ENCODE peak calls at places on chromosomes 5 and 9, in six cellular contexts. E, B, I, J, O and P are unnamed samples.

GRCh38 chr9:117218951-117219350 is 195.9 kb downstream of the ASTN2 start:
- DNase-seq in E (no peak), B (no peak), I (no peak), J (no peak), O (no peak), P (no peak)

GRCh38 chr9:77546391-77546790 is 101.7 kb downstream of the GNA14 start:
- DNase-seq in E (no peak), B (no peak), I (no peak), J (no peak), O (no peak), P (no peak)

GRCh38 chr5:168681556-168682183 is 102.5 kb upstream of the PANK3 start:
- DNase-seq in E (peak; percentile 68), B (peak; percentile 36), I (no peak), J (peak; percentile 57), O (no peak), P (no peak)

GRCh38 chr9:130681769-130682489 is 11.7 kb upstream of the EXOSC2 start:
- DNase-seq in E (no peak), B (peak; percentile 57), I (no peak), J (no peak), O (peak; percentile 77), P (no peak)

GRCh38 chr5:149071216-149071615 is 8.4 kb upstream of the SH3TC2 start:
- DNase-seq in E (no peak), B (no peak), I (no peak), J (no peak), O (no peak), P (no peak)

GRCh38 chr5:100517301-100517974 is 17.7 kb upstream of the FAM174A start:
- DNase-seq in E (no peak), B (peak; percentile 74), I (no peak), J (no peak), O (no peak), P (no peak)

GRCh38 chr5:56910123-56910951 is 941 bp downstream of the SETD9 start:
- DNase-seq in E (no peak), B (no peak), I (no peak), J (no peak), O (no peak), P (no peak)

GRCh38 chr5:14557840-14558239 is 23.8 kb upstream of the OTULINL start:
- DNase-seq in E (peak; percentile 64), B (no peak), I (no peak), J (no peak), O (no peak), P (no peak)

GRCh38 chr5:136285501-136285900 is 79.8 kb downstream of the TRPC7 start:
- DNase-seq in E (peak; percentile 68), B (no peak), I (no peak), J (peak; percentile 4), O (no peak), P (no peak)

GRCh38 chr5:81763294-81763928 is 12.5 kb upstream of the SSBP2 start:
- DNase-seq in E (no peak), B (no peak), I (no peak), J (no peak), O (no peak), P (no peak)

GRCh38 chr5:59720063-59720462 is 173.5 kb downstream of the PDE4D start:
- DNase-seq in E (no peak), B (no peak), I (no peak), J (no peak), O (no peak), P (no peak)

GRCh38 chr9:21974542-21975409 is 19.4 kb downstream of the CDKN2A start:
- DNase-seq in E (peak; percentile 58), B (peak; percentile 92), I (no peak), J (peak; percentile 57), O (peak; percentile 88), P (peak; percentile 72)

GRCh38 chr5:36763454-36763853 is 113.1 kb upstream of the NIPBL start:
- DNase-seq in E (no peak), B (no peak), I (no peak), J (no peak), O (no peak), P (no peak)

GRCh38 chr5:29162297-29162696 is 2031.2 kb upstream of the CDH6 start:
- DNase-seq in E (no peak), B (no peak), I (no peak), J (no peak), O (no peak), P (no peak)

GRCh38 chr5:123819818-123820217 is 307.8 kb downstream of the CSNK1G3 start:
- DNase-seq in E (peak; percentile 76), B (no peak), I (peak; percentile 89), J (peak; percentile 93), O (no peak), P (no peak)

GRCh38 chr9:132877818-132878694 is at the start of gene AK8:
- DNase-seq in E (peak; percentile 79), B (peak; percentile 78), I (peak; percentile 74), J (peak; percentile 66), O (peak; percentile 90), P (peak; percentile 81)

DNA sequence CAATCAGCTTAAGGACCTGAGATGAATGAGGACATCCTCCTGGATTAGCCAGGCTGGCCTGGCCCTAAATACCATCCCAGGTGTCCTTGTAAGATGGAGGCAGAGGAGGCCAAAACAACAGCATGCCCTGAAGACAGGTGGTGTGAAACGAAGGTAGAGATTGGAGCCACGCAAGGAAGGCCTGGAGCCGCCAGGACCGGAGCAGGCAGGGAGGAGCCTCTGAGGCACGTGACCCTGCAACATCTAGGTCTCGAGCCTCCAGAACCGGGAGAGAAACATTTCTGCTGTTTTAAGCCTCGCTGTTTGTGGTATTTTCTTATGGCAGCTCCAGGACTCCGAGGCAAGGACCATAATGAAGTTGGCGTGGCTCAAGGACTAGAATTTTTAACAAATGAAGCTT is 9.7 kb upstream of the COL5A1 start:
- DNase-seq in E (no peak), B (peak; percentile 20), I (no peak), J (no peak), O (no peak), P (no peak)
- H3K14ac ChIP-seq in E (no peak overlapping the region), B (no peak overlapping the region), I (no peak overlapping the region), J (no peak overlapping the region), O (no peak overlapping the region), P (no peak overlapping the region)

DNA sequence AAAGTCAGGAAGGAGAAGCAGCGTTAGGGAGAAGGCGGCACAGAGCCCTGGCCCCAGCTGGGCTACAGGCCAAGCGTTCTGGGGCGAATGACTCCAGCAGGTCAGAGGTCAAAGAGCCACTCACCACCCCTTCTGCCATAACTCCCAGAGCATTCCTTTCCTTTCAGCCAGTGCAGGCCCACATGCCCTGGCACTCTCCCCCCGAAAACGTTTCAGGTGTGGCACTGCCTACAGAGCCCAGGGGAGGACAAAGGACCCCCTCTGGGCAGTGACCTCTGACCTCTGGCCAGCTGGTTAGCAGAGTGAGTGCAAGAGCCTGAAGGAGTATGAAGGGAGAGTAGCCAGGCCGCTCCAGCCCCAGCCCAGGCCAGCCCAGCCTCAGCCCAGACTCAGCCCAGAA is 4.9 kb downstream of the ABCA2 start:
- DNase-seq in E (no peak), B (no peak), I (no peak), J (no peak), O (no peak), P (peak; percentile 45)
- H3K14ac ChIP-seq in E (no peak overlapping the region), B (no peak overlapping the region), I (no peak overlapping the region), J (no peak overlapping the region), O (no peak overlapping the region), P (peak overlapping the region; percentile 97)

GRCh38 chr5:43533646-43534045 is 18.7 kb upstream of the C5orf34 start:
- DNase-seq in E (no peak), B (no peak), I (no peak), J (no peak), O (no peak), P (no peak)

DNA sequence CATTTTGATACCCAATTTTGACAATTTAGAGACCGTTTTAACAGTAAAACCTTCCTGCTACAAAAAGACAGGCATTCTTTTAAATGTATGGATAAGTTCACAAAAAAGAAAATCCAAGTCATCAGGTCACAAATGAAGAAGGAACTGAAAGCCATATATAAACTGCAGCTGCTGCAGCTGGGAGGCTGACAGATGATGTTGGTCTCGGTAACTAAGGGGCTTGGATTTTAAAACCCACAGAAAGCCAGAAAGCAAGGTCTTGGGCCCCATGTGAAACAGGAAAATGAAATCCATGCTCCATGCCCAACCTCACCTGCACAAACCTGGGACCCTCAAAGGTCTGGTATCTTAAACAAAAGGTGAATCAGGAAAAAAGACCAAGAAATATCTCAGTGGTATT is 15.7 kb upstream of the C5orf34 start:
- DNase-seq in E (no peak), B (no peak), I (no peak), J (no peak), O (no peak), P (no peak)
- H3K14ac ChIP-seq in E (no peak overlapping the region), B (no peak overlapping the region), I (no peak overlapping the region), J (no peak overlapping the region), O (no peak overlapping the region), P (no peak overlapping the region)

GRCh38 chr5:96562614-96563013 is 99.6 kb upstream of the CAST start:
- DNase-seq in E (no peak), B (no peak), I (no peak), J (peak; percentile 69), O (no peak), P (no peak)
- H3K14ac ChIP-seq in E (no peak overlapping the region), B (no peak overlapping the region), I (no peak overlapping the region), J (peak overlapping the region; percentile 93), O (no peak overlapping the region), P (no peak overlapping the region)

DNA sequence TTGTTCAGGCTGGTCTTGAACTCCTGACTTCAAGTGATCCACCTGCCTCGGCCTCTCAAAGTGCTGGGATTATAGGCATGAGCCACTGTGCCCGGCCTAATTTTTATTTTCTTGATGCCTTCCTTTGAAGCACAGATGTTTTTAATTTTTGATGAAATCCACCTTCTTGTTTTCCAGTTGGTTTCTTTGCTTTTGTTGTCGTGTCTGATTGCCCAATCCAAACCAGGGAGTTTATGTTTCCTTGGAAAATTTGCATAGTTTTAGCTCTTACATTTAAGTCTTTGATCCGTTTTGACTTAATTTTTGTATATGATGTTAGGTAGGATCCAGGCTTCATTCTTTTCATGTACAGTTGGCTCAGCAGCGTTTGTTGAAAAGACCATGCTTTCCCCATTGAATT is 15.2 kb downstream of the EHMT1 start:
- DNase-seq in E (no peak), B (no peak), I (no peak), J (no peak), O (no peak), P (no peak)
- H3K14ac ChIP-seq in E (no peak overlapping the region), B (no peak overlapping the region), I (no peak overlapping the region), J (no peak overlapping the region), O (no peak overlapping the region), P (no peak overlapping the region)

GRCh38 chr5:88646866-88647265 is 236.1 kb downstream of the MEF2C start:
- DNase-seq in E (no peak), B (no peak), I (no peak), J (no peak), O (no peak), P (no peak)
- H3K14ac ChIP-seq in E (no peak overlapping the region), B (no peak overlapping the region), I (no peak overlapping the region), J (no peak overlapping the region), O (no peak overlapping the region), P (no peak overlapping the region)

GRCh38 chr5:53373420-53374188 is 106.8 kb upstream of the FST start:
- DNase-seq in E (peak; percentile 66), B (no peak), I (peak; percentile 37), J (peak; percentile 62), O (no peak), P (no peak)

GRCh38 chr5:53378590-53379247 is 101.7 kb upstream of the FST start:
- DNase-seq in E (peak; percentile 60), B (no peak), I (no peak), J (peak; percentile 90), O (no peak), P (no peak)

GRCh38 chr5:53376853-53377252 is 103.6 kb upstream of the FST start:
- DNase-seq in E (peak; percentile 46), B (no peak), I (no peak), J (no peak), O (no peak), P (no peak)
- H3K14ac ChIP-seq in E (no peak overlapping the region), B (no peak overlapping the region), I (no peak overlapping the region), J (no peak overlapping the region), O (no peak overlapping the region), P (no peak overlapping the region)